ENCODE peak calls at places on chromosomes 13 and 19, in seven cellular contexts. One of them, this sample, is unnamed.

GRCh38 chr19:4328243-4328990 is 10.2 kb downstream of the STAP2 start:
- DNase-seq in HT-29: no peak
- DNase-seq in AG08396: peak
- DNase-seq in AG09319: peak
- DNase-seq in progenitor cell of endocrine pancreas: peak
- DNase-seq in GM13976: peak
- DNase-seq in effector CD4-positive, alpha-beta T cell: peak
- DNase-seq in this sample: peak

GRCh38 chr19:35349614-35350521 is 2.2 kb downstream of the FFAR1 start:
- DNase-seq in effector CD4-positive, alpha-beta T cell: no peak
- DNase-seq in HT-29: no peak
- DNase-seq in progenitor cell of endocrine pancreas: no peak
- DNase-seq in AG08396: no peak
- DNase-seq in GM13976: peak
- DNase-seq in AG09319: no peak
- DNase-seq in this sample: no peak

GRCh38 chr13:44015133-44015532 is 135.4 kb downstream of the LACC1 start:
- DNase-seq in GM13976: no peak
- DNase-seq in HT-29: no peak
- DNase-seq in AG08396: no peak
- DNase-seq in progenitor cell of endocrine pancreas: no peak
- DNase-seq in AG09319: no peak
- DNase-seq in effector CD4-positive, alpha-beta T cell: no peak
- DNase-seq in this sample: no peak

GRCh38 chr19:8396563-8397203 is 6.5 kb downstream of the RAB11B start:
- DNase-seq in AG08396: peak
- DNase-seq in effector CD4-positive, alpha-beta T cell: peak
- DNase-seq in GM13976: peak
- DNase-seq in progenitor cell of endocrine pancreas: no peak
- DNase-seq in HT-29: peak
- DNase-seq in AG09319: no peak
- DNase-seq in this sample: peak

GRCh38 chr13:74675185-74675584 is 541.0 kb upstream of the KLF12 start:
- DNase-seq in AG09319: no peak
- DNase-seq in HT-29: no peak
- DNase-seq in GM13976: no peak
- DNase-seq in effector CD4-positive, alpha-beta T cell: no peak
- DNase-seq in AG08396: no peak
- DNase-seq in progenitor cell of endocrine pancreas: no peak
- DNase-seq in this sample: no peak

GRCh38 chr13:73542446-73542845 is 483.6 kb downstream of the KLF5 start:
- DNase-seq in AG09319: no peak
- DNase-seq in effector CD4-positive, alpha-beta T cell: no peak
- DNase-seq in GM13976: no peak
- DNase-seq in HT-29: peak
- DNase-seq in progenitor cell of endocrine pancreas: no peak
- DNase-seq in AG08396: no peak
- DNase-seq in this sample: no peak

GRCh38 chr13:59679239-59679638 is 484.5 kb downstream of the DIAPH3 start:
- DNase-seq in HT-29: no peak
- DNase-seq in AG08396: no peak
- DNase-seq in GM13976: no peak
- DNase-seq in progenitor cell of endocrine pancreas: no peak
- DNase-seq in effector CD4-positive, alpha-beta T cell: no peak
- DNase-seq in AG09319: no peak
- DNase-seq in this sample: no peak

GRCh38 chr13:110353339-110353977 is 46.4 kb downstream of the COL4A2 start:
- DNase-seq in HT-29: no peak
- DNase-seq in AG09319: no peak
- DNase-seq in GM13976: no peak
- DNase-seq in AG08396: no peak
- DNase-seq in effector CD4-positive, alpha-beta T cell: no peak
- DNase-seq in progenitor cell of endocrine pancreas: no peak
- DNase-seq in this sample: no peak

GRCh38 chr19:31317542-31317941 is 31.7 kb downstream of the TSHZ3 start:
- DNase-seq in effector CD4-positive, alpha-beta T cell: no peak
- DNase-seq in GM13976: no peak
- DNase-seq in AG09319: no peak
- DNase-seq in progenitor cell of endocrine pancreas: no peak
- DNase-seq in AG08396: no peak
- DNase-seq in HT-29: no peak
- DNase-seq in this sample: no peak

GRCh38 chr19:43768273-43769050 is 12.3 kb downstream of the KCNN4 start:
- DNase-seq in HT-29: no peak
- DNase-seq in GM13976: no peak
- DNase-seq in AG08396: no peak
- DNase-seq in progenitor cell of endocrine pancreas: no peak
- DNase-seq in effector CD4-positive, alpha-beta T cell: no peak
- DNase-seq in AG09319: no peak
- DNase-seq in this sample: no peak

GRCh38 chr13:21971662-21972635 is 301.1 kb downstream of the FGF9 start:
- DNase-seq in effector CD4-positive, alpha-beta T cell: no peak
- DNase-seq in GM13976: no peak
- DNase-seq in AG09319: no peak
- DNase-seq in progenitor cell of endocrine pancreas: no peak
- DNase-seq in AG08396: peak
- DNase-seq in HT-29: no peak
- DNase-seq in this sample: no peak

GRCh38 chr13:94121686-94122085 is 357.8 kb downstream of the DCT start:
- DNase-seq in GM13976: no peak
- DNase-seq in AG08396: peak
- DNase-seq in effector CD4-positive, alpha-beta T cell: no peak
- DNase-seq in progenitor cell of endocrine pancreas: no peak
- DNase-seq in HT-29: no peak
- DNase-seq in AG09319: peak
- DNase-seq in this sample: no peak

GRCh38 chr19:46537136-46538097 is 41.8 kb upstream of the PNMA8B start:
- DNase-seq in AG09319: no peak
- DNase-seq in effector CD4-positive, alpha-beta T cell: peak
- DNase-seq in GM13976: peak
- DNase-seq in progenitor cell of endocrine pancreas: peak
- DNase-seq in AG08396: peak
- DNase-seq in HT-29: peak
- DNase-seq in this sample: peak

GRCh38 chr13:60170414-60170813 is 6.7 kb upstream of the DIAPH3 start:
- DNase-seq in progenitor cell of endocrine pancreas: no peak
- DNase-seq in GM13976: no peak
- DNase-seq in effector CD4-positive, alpha-beta T cell: no peak
- DNase-seq in AG08396: no peak
- DNase-seq in AG09319: no peak
- DNase-seq in HT-29: no peak
- DNase-seq in this sample: no peak

GRCh38 chr19:39497850-39498261 is 891 bp upstream of the DLL3 start:
- DNase-seq in GM13976: peak
- DNase-seq in HT-29: peak
- DNase-seq in AG09319: no peak
- DNase-seq in progenitor cell of endocrine pancreas: peak
- DNase-seq in AG08396: no peak
- DNase-seq in effector CD4-positive, alpha-beta T cell: no peak
- DNase-seq in this sample: peak

GRCh38 chr13:108069521-108070210 is 145.7 kb downstream of the LIG4 start:
- DNase-seq in HT-29: no peak
- DNase-seq in GM13976: no peak
- DNase-seq in AG09319: no peak
- DNase-seq in progenitor cell of endocrine pancreas: no peak
- DNase-seq in AG08396: no peak
- DNase-seq in effector CD4-positive, alpha-beta T cell: no peak
- DNase-seq in this sample: no peak

GRCh38 chr13:110259651-110260050 is 47.3 kb downstream of the COL4A1 start:
- DNase-seq in AG08396: no peak
- DNase-seq in HT-29: no peak
- DNase-seq in AG09319: no peak
- DNase-seq in GM13976: no peak
- DNase-seq in progenitor cell of endocrine pancreas: no peak
- DNase-seq in effector CD4-positive, alpha-beta T cell: no peak
- DNase-seq in this sample: no peak

GRCh38 chr19:33434886-33435705 is 61.6 kb downstream of the CEBPG start:
- DNase-seq in GM13976: no peak
- DNase-seq in progenitor cell of endocrine pancreas: no peak
- DNase-seq in AG09319: no peak
- DNase-seq in effector CD4-positive, alpha-beta T cell: no peak
- DNase-seq in AG08396: no peak
- DNase-seq in HT-29: peak
- DNase-seq in this sample: no peak

GRCh38 chr19:17234911-17235617 is 9.0 kb downstream of the OCEL1 start:
- DNase-seq in AG09319: no peak
- DNase-seq in GM13976: peak
- DNase-seq in HT-29: peak
- DNase-seq in AG08396: peak
- DNase-seq in progenitor cell of endocrine pancreas: no peak
- DNase-seq in effector CD4-positive, alpha-beta T cell: peak
- DNase-seq in this sample: peak

GRCh38 chr13:112068531-112069062 is 1.6 kb downstream of the SOX1 start:
- DNase-seq in HT-29: no peak
- DNase-seq in effector CD4-positive, alpha-beta T cell: no peak
- DNase-seq in GM13976: no peak
- DNase-seq in progenitor cell of endocrine pancreas: no peak
- DNase-seq in AG09319: no peak
- DNase-seq in AG08396: no peak
- DNase-seq in this sample: peak

GRCh38 chr19:35790981-35791813 is 15.8 kb downstream of the ARHGAP33 start:
- DNase-seq in AG09319: no peak
- DNase-seq in AG08396: no peak
- DNase-seq in progenitor cell of endocrine pancreas: no peak
- DNase-seq in HT-29: no peak
- DNase-seq in GM13976: no peak
- DNase-seq in effector CD4-positive, alpha-beta T cell: no peak
- DNase-seq in this sample: peak

GRCh38 chr13:81184556-81185265 is 843.8 kb upstream of the SPRY2 start:
- DNase-seq in AG09319: no peak
- DNase-seq in effector CD4-positive, alpha-beta T cell: no peak
- DNase-seq in AG08396: peak
- DNase-seq in HT-29: no peak
- DNase-seq in GM13976: no peak
- DNase-seq in progenitor cell of endocrine pancreas: no peak
- DNase-seq in this sample: no peak

GRCh38 chr19:53132231-53132991 is at the start of gene ZNF415:
- DNase-seq in AG08396: peak
- DNase-seq in HT-29: no peak
- DNase-seq in effector CD4-positive, alpha-beta T cell: peak
- DNase-seq in AG09319: peak
- DNase-seq in progenitor cell of endocrine pancreas: peak
- DNase-seq in GM13976: peak
- DNase-seq in this sample: peak

GRCh38 chr13:53782400-53783030 is 753.9 kb downstream of the OLFM4 start:
- DNase-seq in effector CD4-positive, alpha-beta T cell: no peak
- DNase-seq in progenitor cell of endocrine pancreas: peak
- DNase-seq in AG09319: no peak
- DNase-seq in HT-29: peak
- DNase-seq in AG08396: peak
- DNase-seq in GM13976: peak
- DNase-seq in this sample: peak

GRCh38 chr19:45528744-45529453 is 21.6 kb downstream of the VASP start:
- DNase-seq in HT-29: peak
- DNase-seq in AG08396: no peak
- DNase-seq in AG09319: no peak
- DNase-seq in effector CD4-positive, alpha-beta T cell: no peak
- DNase-seq in progenitor cell of endocrine pancreas: peak
- DNase-seq in GM13976: no peak
- DNase-seq in this sample: peak

GRCh38 chr13:93307651-93308050 is 81.0 kb downstream of the GPC6 start:
- DNase-seq in GM13976: no peak
- DNase-seq in AG09319: no peak
- DNase-seq in progenitor cell of endocrine pancreas: no peak
- DNase-seq in HT-29: no peak
- DNase-seq in effector CD4-positive, alpha-beta T cell: no peak
- DNase-seq in AG08396: no peak
- DNase-seq in this sample: no peak

GRCh38 chr19:43306097-43306496 is 36.8 kb upstream of the PSG9 start:
- DNase-seq in HT-29: no peak
- DNase-seq in progenitor cell of endocrine pancreas: no peak
- DNase-seq in GM13976: no peak
- DNase-seq in AG08396: no peak
- DNase-seq in AG09319: no peak
- DNase-seq in effector CD4-positive, alpha-beta T cell: no peak
- DNase-seq in this sample: no peak